ENCODE peak calls at places on chromosomes 1 and 21, in eight cellular contexts. L, D, X, Z, P, Y, N and T are unnamed samples.

GRCh38 chr1:212700892-212701819 is 1.5 kb upstream of the BATF3 start:
- DNase-seq in X (peak), Y (no peak), Z (peak), L (peak), N (peak), D (no peak), P (peak), T (no peak)

GRCh38 chr1:238960071-238960470 is 426.3 kb upstream of the CHRM3 start:
- DNase-seq in L (no peak), D (no peak), Z (no peak), X (no peak), N (no peak), Y (no peak), P (no peak), T (no peak)

GRCh38 chr1:226816585-226816984 is 53.8 kb upstream of the PSEN2 start:
- DNase-seq in N (no peak), X (no peak), P (peak), D (no peak), Y (no peak), Z (no peak), L (no peak), T (no peak)

GRCh38 chr1:157201767-157202166 is 63.6 kb upstream of the ETV3 start:
- DNase-seq in Y (no peak), Z (no peak), N (no peak), P (no peak), X (no peak), L (peak), D (no peak), T (no peak)

GRCh38 chr1:205226868-205227583 is 720 bp upstream of the TMCC2 start:
- DNase-seq in P (no peak), D (no peak), X (peak), N (no peak), L (no peak), Z (no peak), Y (no peak), T (no peak)

GRCh38 chr1:109273570-109274288 is 9.2 kb downstream of the PSRC1 start:
- DNase-seq in N (no peak), P (no peak), D (no peak), Y (no peak), L (no peak), Z (no peak), X (no peak), T (no peak)

GRCh38 chr1:56286956-56287355 is 292.4 kb downstream of the PLPP3 start:
- DNase-seq in Z (no peak), N (no peak), L (no peak), D (no peak), P (no peak), X (no peak), Y (no peak), T (no peak)

GRCh38 chr1:151710187-151710586 is 6.4 kb downstream of the CELF3 start:
- DNase-seq in P (no peak), X (peak), D (peak), L (peak), N (no peak), Y (no peak), Z (peak), T (peak)

GRCh38 chr1:221806984-221807383 is 65.1 kb upstream of the DUSP10 start:
- DNase-seq in X (no peak), Z (no peak), D (no peak), N (no peak), P (no peak), Y (no peak), L (no peak), T (no peak)

GRCh38 chr1:1758692-1759455 is 19.4 kb downstream of the NADK start:
- DNase-seq in Y (no peak), L (no peak), X (peak), N (no peak), D (no peak), Z (no peak), P (no peak), T (no peak)

GRCh38 chr1:67479146-67479891 is 49.1 kb upstream of the SERBP1 start:
- DNase-seq in P (no peak), Y (no peak), L (no peak), N (no peak), X (no peak), D (peak), Z (no peak), T (no peak)

GRCh38 chr1:53068314-53069084 is 6.5 kb downstream of the PODN start:
- DNase-seq in Z (no peak), X (no peak), Y (no peak), D (no peak), P (no peak), N (no peak), L (peak), T (no peak)

GRCh38 chr1:170698711-170699275 is 34.9 kb downstream of the PRRX1 start:
- DNase-seq in L (no peak), Z (peak), P (no peak), X (no peak), Y (no peak), D (no peak), N (no peak), T (no peak)

GRCh38 chr1:33364578-33364945 is 43.7 kb upstream of the A3GALT2 start:
- DNase-seq in Y (no peak), P (no peak), N (no peak), X (no peak), Z (no peak), D (peak), L (no peak), T (no peak)

GRCh38 chr1:179230721-179231120 is 1.2 kb upstream of the ABL2 start:
- DNase-seq in Y (no peak), Z (no peak), P (no peak), X (no peak), L (no peak), N (no peak), D (no peak), T (no peak)

GRCh38 chr1:45335732-45336365 is 4.1 kb upstream of the TOE1 start:
- DNase-seq in Y (no peak), N (no peak), L (no peak), D (no peak), Z (no peak), P (no peak), X (no peak), T (no peak)

GRCh38 chr1:43994794-43995790 is 3.7 kb downstream of the CCDC24 start:
- DNase-seq in X (no peak), Z (no peak), P (no peak), Y (no peak), L (peak), N (no peak), D (no peak), T (no peak)

GRCh38 chr1:30745834-30746208 is 11.8 kb downstream of the LAPTM5 start:
- DNase-seq in Y (no peak), L (no peak), Z (no peak), N (no peak), P (no peak), D (no peak), X (no peak), T (no peak)

GRCh38 chr1:76164165-76164564 is 89.6 kb downstream of the ST6GALNAC3 start:
- DNase-seq in N (no peak), Y (no peak), D (no peak), X (no peak), P (no peak), Z (no peak), L (no peak), T (no peak)

GRCh38 chr1:83900530-83900929 is 98.4 kb downstream of the TTLL7 start:
- DNase-seq in Z (no peak), P (no peak), L (no peak), X (no peak), Y (no peak), D (no peak), N (no peak), T (no peak)

GRCh38 chr1:228935855-228936727 is 200.8 kb downstream of the RHOU start:
- DNase-seq in Y (no peak), Z (no peak), L (no peak), P (no peak), N (no peak), X (no peak), D (no peak), T (no peak)

GRCh38 chr1:204418174-204419063 is 6.8 kb upstream of the PPP1R15B start:
- DNase-seq in Z (no peak), N (no peak), Y (no peak), P (no peak), L (no peak), X (no peak), D (no peak), T (no peak)

GRCh38 chr1:150362721-150363425 is 1.1 kb upstream of the RPRD2 start:
- DNase-seq in D (no peak), N (no peak), Y (no peak), P (no peak), Z (no peak), L (no peak), X (no peak), T (no peak)

GRCh38 chr1:24932725-24933294 is 2.7 kb upstream of the RUNX3 start:
- DNase-seq in X (no peak), D (no peak), N (no peak), L (no peak), P (no peak), Y (no peak), Z (no peak), T (no peak)

GRCh38 chr1:152244576-152244975 is 20.6 kb upstream of the HRNR start:
- DNase-seq in Z (no peak), X (no peak), L (no peak), D (no peak), N (no peak), Y (no peak), P (no peak), T (no peak)

GRCh38 chr1:228343211-228343661 is 63.4 kb downstream of the TRIM11 start:
- DNase-seq in D (no peak), L (no peak), N (no peak), Z (no peak), X (no peak), Y (no peak), P (no peak), T (no peak)

GRCh38 chr1:185556551-185556950 is 177.6 kb upstream of the HMCN1 start:
- DNase-seq in X (no peak), D (no peak), Y (no peak), P (no peak), Z (no peak), N (no peak), L (no peak), T (no peak)

GRCh38 chr1:1307261-1307907 is 346 bp downstream of the ACAP3 start:
- DNase-seq in Y (no peak), L (no peak), D (no peak), N (no peak), P (no peak), Z (peak), X (peak), T (no peak)

GRCh38 chr1:224929335-224930237 is at the start of gene DNAH14:
- DNase-seq in Y (peak), D (peak), Z (no peak), X (peak), P (peak), N (peak), L (peak), T (no peak)

GRCh38 chr1:248243204-248243603 is 12.0 kb downstream of the OR2M4 start:
- DNase-seq in X (peak), L (peak), Z (peak), Y (peak), P (no peak), N (no peak), D (peak), T (no peak)

GRCh38 chr1:175376194-175376593 is 183.6 kb upstream of the KIAA0040 start:
- DNase-seq in Y (no peak), P (no peak), Z (no peak), X (no peak), L (peak), D (no peak), N (no peak), T (no peak)

GRCh38 chr21:42746593-42747266 is 93.3 kb downstream of the PDE9A start:
- DNase-seq in L (no peak), N (no peak), D (no peak), Y (peak), Z (no peak), X (no peak), P (no peak), T (no peak)

GRCh38 chr1:111660204-111661150 is 40.9 kb downstream of the RAP1A start:
- DNase-seq in X (peak), Y (no peak), L (no peak), N (no peak), Z (no peak), D (no peak), P (no peak), T (no peak)